ENCODE peak calls at places on chromosomes 1 and 21, in six cellular contexts. R is breast epithelium; C is tibial nerve; Z is heart right ventricle; B is effector memory CD4-positive, alpha-beta T cell; U is ovary. X is an unnamed sample.

GRCh38 chr21:37766104-37766503 is 150.2 kb downstream of the KCNJ6 start:
- DNase-seq in R (no peak), C (no peak), Z (no peak), B (no peak), U (no peak), X (no peak)

GRCh38 chr1:94504601-94505000 is 37.0 kb downstream of the F3 start:
- DNase-seq in R (no peak), C (no peak), Z (no peak), B (no peak), U (no peak), X (no peak)

GRCh38 chr1:232319106-232319505 is 310.8 kb downstream of the SIPA1L2 start:
- DNase-seq in R (no peak), C (no peak), Z (peak; percentile 83), B (no peak), U (no peak), X (no peak)

GRCh38 chr1:85473390-85473789 is 8.4 kb upstream of the DDAH1 start:
- DNase-seq in R (no peak), C (no peak), Z (no peak), B (no peak), U (no peak), X (no peak)

GRCh38 chr1:233113009-233113712 is 162.8 kb downstream of the NTPCR start:
- DNase-seq in R (peak; percentile 84), C (peak; percentile 88), Z (peak; percentile 45), B (no peak), U (peak; percentile 47), X (peak; percentile 70)

GRCh38 chr1:53138991-53139884 is 3.2 kb downstream of the SLC1A7 start:
- DNase-seq in R (no peak), C (no peak), Z (no peak), B (no peak), U (no peak), X (no peak)

GRCh38 chr1:42738678-42739226 is 1.3 kb downstream of the CLDN19 start:
- DNase-seq in R (no peak), C (no peak), Z (no peak), B (no peak), U (no peak), X (no peak)

GRCh38 chr1:54200519-54200997 is 591 bp downstream of the MRPL37 start:
- DNase-seq in R (no peak), C (no peak), Z (no peak), B (no peak), U (no peak), X (no peak)

GRCh38 chr1:108575241-108575850 is 15.4 kb downstream of the EEIG2 start:
- DNase-seq in R (no peak), C (no peak), Z (no peak), B (no peak), U (no peak), X (no peak)

GRCh38 chr1:215567491-215568286 is 585 bp downstream of the KCTD3 start:
- DNase-seq in R (peak; percentile 40), C (peak; percentile 19), Z (peak; percentile 50), B (no peak), U (peak; percentile 50), X (no peak)

GRCh38 chr1:26027716-26028489 is 6.3 kb downstream of the EXTL1 start:
- DNase-seq in R (no peak), C (no peak), Z (no peak), B (no peak), U (no peak), X (no peak)

GRCh38 chr1:6462412-6463119 is 3.4 kb downstream of the TNFRSF25 start:
- DNase-seq in R (no peak), C (no peak), Z (no peak), B (no peak), U (no peak), X (no peak)

GRCh38 chr1:1349256-1350012 is at the start of gene DVL1:
- DNase-seq in R (peak; percentile 51), C (peak; percentile 43), Z (peak; percentile 79), B (peak; percentile 48), U (peak; percentile 81), X (no peak)

GRCh38 chr1:91889717-91890459 is 3.9 kb upstream of the TGFBR3 start:
- DNase-seq in R (no peak), C (no peak), Z (no peak), B (no peak), U (no peak), X (no peak)

GRCh38 chr1:229087339-229087738 is 183.6 kb upstream of the RAB4A start:
- DNase-seq in R (no peak), C (no peak), Z (no peak), B (no peak), U (no peak), X (no peak)

GRCh38 chr1:13812456-13813397 is 112.7 kb downstream of the PRDM2 start:
- DNase-seq in R (no peak), C (no peak), Z (no peak), B (no peak), U (no peak), X (no peak)

GRCh38 chr1:228978486-228979324 is 243.4 kb downstream of the RHOU start:
- DNase-seq in R (peak; percentile 44), C (peak; percentile 64), Z (no peak), B (no peak), U (peak; percentile 76), X (no peak)

GRCh38 chr1:229296541-229296941 is 25.6 kb downstream of the RAB4A start:
- DNase-seq in R (no peak), C (no peak), Z (no peak), B (no peak), U (no peak), X (no peak)

GRCh38 chr1:78214334-78214733 is 168.6 kb downstream of the GIPC2 start:
- DNase-seq in R (no peak), C (no peak), Z (no peak), B (no peak), U (no peak), X (no peak)

GRCh38 chr21:42741056-42741455 is 87.6 kb downstream of the PDE9A start:
- DNase-seq in R (no peak), C (no peak), Z (no peak), B (no peak), U (no peak), X (no peak)

GRCh38 chr1:27588256-27589232 is 15.4 kb downstream of the AHDC1 start:
- DNase-seq in R (no peak), C (no peak), Z (no peak), B (no peak), U (no peak), X (no peak)

GRCh38 chr1:45009956-45010854 is 919 bp downstream of the HECTD3 start:
- DNase-seq in R (peak; percentile 7), C (no peak), Z (no peak), B (no peak), U (peak; percentile 49), X (no peak)

GRCh38 chr1:171740356-171740863 is 1.5 kb downstream of the VAMP4 start:
- DNase-seq in R (no peak), C (no peak), Z (no peak), B (no peak), U (no peak), X (no peak)

DNA sequence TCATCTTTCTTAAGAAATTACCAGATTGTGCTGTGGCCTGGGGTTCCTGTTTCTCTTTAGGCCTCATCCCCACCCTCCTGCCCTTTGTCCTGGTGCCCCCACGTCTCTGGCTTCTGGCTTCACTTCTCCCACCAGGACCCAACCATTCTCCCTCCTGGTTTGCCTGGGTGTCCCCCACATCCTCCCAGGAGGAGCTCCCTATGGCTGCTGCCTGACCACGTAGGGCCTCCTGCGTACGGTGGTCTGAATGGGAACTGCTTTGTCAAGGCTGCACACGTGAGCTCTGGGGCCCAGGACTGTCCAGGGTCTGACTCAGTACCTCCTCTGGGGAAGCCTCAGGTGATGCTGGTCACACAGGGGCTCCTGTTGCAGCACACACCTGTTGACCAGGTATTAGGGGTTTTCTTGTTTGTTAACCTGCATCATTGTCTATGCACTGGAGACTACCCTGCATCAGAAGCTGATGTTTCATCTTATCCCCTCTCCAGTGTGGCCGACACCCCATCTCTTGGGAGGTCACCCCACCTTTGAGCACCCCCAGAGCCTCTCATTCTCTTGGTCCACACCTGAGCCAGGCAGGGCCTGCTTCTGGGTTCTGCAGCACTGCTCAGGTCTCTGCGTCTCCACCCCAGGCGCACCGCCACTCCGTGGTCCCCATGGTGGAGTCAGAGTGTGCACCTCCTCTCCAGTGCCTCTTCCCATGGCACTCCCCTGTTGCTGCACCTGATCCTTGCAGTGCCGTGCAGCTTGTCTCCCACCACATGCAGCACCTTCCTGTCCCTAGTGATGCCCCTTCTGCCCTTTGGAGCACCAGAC is 65.8 kb downstream of the S100B start:
- DNase-seq in R (no peak), C (no peak), Z (no peak), B (no peak), U (no peak), X (no peak)
- H3K36me3 ChIP-seq in R (peaks cover 4% of the 10 kb centered on the region), C (peaks cover 99% of the 10 kb centered on the region), Z (peaks cover 99% of the 10 kb centered on the region), B (peaks cover 49% of the 10 kb centered on the region), U (no peaks in the 10 kb centered on the region), X (peaks cover 11% of the 10 kb centered on the region)

DNA sequence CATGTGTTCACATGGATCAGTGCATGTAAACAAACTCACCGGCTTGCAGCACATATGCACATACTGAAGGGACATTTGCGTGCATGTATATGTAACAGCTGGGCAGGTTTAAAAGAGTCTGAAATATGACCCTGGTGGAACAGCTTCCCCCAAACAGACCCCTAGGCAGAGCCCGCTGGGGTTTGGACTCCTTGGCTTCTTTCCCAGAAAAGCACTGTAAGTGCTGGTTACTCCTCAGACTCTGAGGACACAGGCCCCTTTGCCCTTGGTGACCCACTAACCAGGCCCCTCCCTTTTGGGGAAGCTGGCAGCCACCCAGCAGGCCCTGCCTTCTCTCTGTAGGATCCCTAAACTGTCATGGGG is 117.7 kb downstream of the NAV1 start:
- DNase-seq in R (no peak), C (no peak), Z (peak; percentile 61), B (no peak), U (peak; percentile 37), X (no peak)
- H3K4me3 ChIP-seq in R (no peak overlapping the region), C (no peak overlapping the region), Z (no peak overlapping the region), B (no peak overlapping the region), U (no peak overlapping the region), X (no peak overlapping the region)

DNA sequence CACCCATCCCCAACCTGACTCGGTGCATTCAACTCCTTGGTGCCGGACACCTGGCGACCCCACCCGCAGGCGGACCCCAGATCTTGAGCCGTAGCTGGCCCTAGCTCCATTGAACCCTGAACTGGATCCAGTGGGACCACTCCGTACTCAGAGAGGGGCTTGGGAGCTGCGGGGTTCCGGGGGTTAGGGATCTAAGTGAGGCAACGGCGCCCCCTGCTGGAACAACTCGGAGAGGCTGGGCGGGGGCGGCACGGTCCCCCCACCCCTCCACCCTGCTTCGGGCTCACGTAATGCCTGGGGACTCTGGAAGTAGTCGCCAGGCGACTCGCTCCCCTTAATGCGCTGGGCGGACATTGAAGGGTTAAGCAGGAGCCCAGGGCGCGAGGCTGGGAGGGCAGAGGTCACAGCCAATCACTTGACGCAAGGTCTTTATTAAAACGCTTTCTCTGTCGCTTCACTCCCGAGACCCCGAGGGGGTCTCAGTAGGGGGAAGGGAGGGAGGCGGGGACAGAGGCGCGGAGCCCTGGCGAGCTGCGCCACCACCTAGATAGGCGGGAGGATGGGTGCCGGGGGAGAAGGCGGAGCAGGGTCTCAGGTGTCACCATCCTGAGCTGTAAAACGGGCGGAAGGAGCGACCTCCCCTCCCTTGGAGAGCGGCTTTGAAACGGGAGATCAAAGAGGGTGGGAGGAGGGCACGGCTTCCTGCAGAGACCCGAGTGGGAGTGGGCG is 699 bp upstream of the CRABP2 start:
- DNase-seq in R (peak; percentile 66), C (peak; percentile 68), Z (peak; percentile 58), B (peak; percentile 43), U (peak; percentile 79), X (no peak)
- H3K27me3 ChIP-seq in R (no peaks in the 10 kb centered on the region), C (no peaks in the 10 kb centered on the region), Z (peaks cover 43% of the 10 kb centered on the region), B (peaks cover 17% of the 10 kb centered on the region), U (no peaks in the 10 kb centered on the region), X (peaks cover 2% of the 10 kb centered on the region)

DNA sequence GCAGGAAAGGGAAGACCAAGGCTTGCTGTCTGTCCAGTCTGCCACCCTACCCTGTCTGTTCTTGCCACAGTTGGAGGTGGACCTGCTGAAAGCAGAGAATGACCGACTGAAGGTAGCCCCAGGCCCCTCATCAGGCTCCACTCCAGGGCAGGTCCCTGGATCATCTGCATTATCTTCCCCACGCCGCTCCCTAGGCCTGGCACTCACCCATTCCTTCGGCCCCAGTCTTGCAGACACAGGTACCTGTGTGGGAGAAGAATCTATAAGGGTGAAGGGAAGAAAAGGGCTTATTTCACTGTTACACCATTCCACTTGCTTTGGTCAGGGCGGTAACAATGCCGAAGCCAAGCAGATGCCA is 20.3 kb upstream of the IPO9 start:
- DNase-seq in R (no peak), C (no peak), Z (no peak), B (no peak), U (no peak), X (no peak)
- H3K36me3 ChIP-seq in R (peaks cover 7% of the 10 kb centered on the region), C (peaks cover 99% of the 10 kb centered on the region), Z (peaks cover 100% of the 10 kb centered on the region), B (no peaks in the 10 kb centered on the region), U (no peaks in the 10 kb centered on the region), X (peaks cover 24% of the 10 kb centered on the region)